ENCODE peak calls at places on chromosomes 7 and 10, in eight cellular contexts. C, X, N, B, V, P, U and L are unnamed samples.

GRCh38 chr7:38679419-38679818 is 48.2 kb upstream of the AMPH start:
- DNase-seq in C (no peak), X (no peak), N (no peak), B (no peak), V (no peak), P (no peak), U (no peak), L (no peak)

GRCh38 chr7:134695321-134695860 is 48.7 kb downstream of the BPGM start:
- DNase-seq in C (no peak), X (no peak), N (no peak), B (no peak), V (no peak), P (no peak), U (no peak), L (no peak)

GRCh38 chr7:66255533-66256100 is 50.5 kb downstream of the TPST1 start:
- DNase-seq in C (peak), X (no peak), N (no peak), B (no peak), V (no peak), P (no peak), U (no peak), L (no peak)

GRCh38 chr10:61992059-61992460 is 90.6 kb downstream of the ARID5B start:
- DNase-seq in C (peak), X (no peak), N (no peak), B (no peak), V (no peak), P (no peak), U (no peak), L (no peak)

GRCh38 chr10:28291881-28292297 is 11.0 kb downstream of the MPP7 start:
- DNase-seq in C (peak), X (no peak), N (peak), B (no peak), V (no peak), P (peak), U (no peak), L (no peak)

GRCh38 chr7:112437038-112437437 is 13.2 kb upstream of the IFRD1 start:
- DNase-seq in C (peak), X (no peak), N (no peak), B (no peak), V (no peak), P (no peak), U (no peak), L (no peak)

GRCh38 chr10:30759423-30759822 is 129.9 kb upstream of the LYZL2 start:
- DNase-seq in C (peak), X (no peak), N (no peak), B (no peak), V (no peak), P (no peak), U (no peak), L (no peak)

GRCh38 chr7:76069238-76069638 is 21.3 kb downstream of the MDH2 start:
- DNase-seq in C (peak), X (no peak), N (no peak), B (no peak), V (peak), P (no peak), U (peak), L (no peak)

GRCh38 chr10:68175954-68176353 is 56.0 kb downstream of the ATOH7 start:
- DNase-seq in C (no peak), X (no peak), N (no peak), B (no peak), V (no peak), P (no peak), U (no peak), L (no peak)

GRCh38 chr10:14476641-14477407 is 146.1 kb upstream of the FRMD4A start:
- DNase-seq in C (peak), X (no peak), N (no peak), B (no peak), V (no peak), P (no peak), U (no peak), L (no peak)

GRCh38 chr7:47194516-47194915 is 387.4 kb downstream of the TNS3 start:
- DNase-seq in C (no peak), X (no peak), N (no peak), B (no peak), V (no peak), P (no peak), U (no peak), L (no peak)

GRCh38 chr10:28997736-28998135 is 291.1 kb upstream of the LYZL1 start:
- DNase-seq in C (peak), X (no peak), N (no peak), B (no peak), V (no peak), P (no peak), U (no peak), L (no peak)

GRCh38 chr7:32921896-32922295 is 30.3 kb upstream of the KBTBD2 start:
- DNase-seq in C (no peak), X (no peak), N (no peak), B (no peak), V (no peak), P (no peak), U (no peak), L (no peak)